ENCODE peak calls at places on chromosomes 1 and 21, in five cellular contexts. One of them, this sample, is unnamed.

GRCh38 chr1:208183977-208184901 is 59.9 kb downstream of the PLXNA2 start:
- DNase-seq in H9: no peak
- DNase-seq in trophoblast cell: peak
- DNase-seq in mesenchymal stem cell: peak
- DNase-seq in H1: no peak
- DNase-seq in this sample: no peak

GRCh38 chr1:228216371-228217320 is 8.8 kb downstream of the OBSCN start:
- DNase-seq in H9: no peak
- DNase-seq in trophoblast cell: no peak
- DNase-seq in mesenchymal stem cell: no peak
- DNase-seq in H1: no peak
- DNase-seq in this sample: no peak

GRCh38 chr1:7235871-7236472 is 450.7 kb downstream of the CAMTA1 start:
- DNase-seq in H9: no peak
- DNase-seq in trophoblast cell: no peak
- DNase-seq in mesenchymal stem cell: no peak
- DNase-seq in H1: no peak
- DNase-seq in this sample: no peak

GRCh38 chr1:64246294-64246917 is 43.0 kb downstream of the UBE2U start:
- DNase-seq in H9: no peak
- DNase-seq in trophoblast cell: no peak
- DNase-seq in mesenchymal stem cell: peak
- DNase-seq in H1: no peak
- DNase-seq in this sample: peak

GRCh38 chr1:9261496-9261895 is 26.9 kb downstream of the H6PD start:
- DNase-seq in H9: no peak
- DNase-seq in trophoblast cell: no peak
- DNase-seq in mesenchymal stem cell: no peak
- DNase-seq in H1: no peak
- DNase-seq in this sample: no peak

GRCh38 chr1:67429528-67430357 is 459 bp downstream of the SERBP1 start:
- DNase-seq in H9: no peak
- DNase-seq in trophoblast cell: no peak
- DNase-seq in mesenchymal stem cell: peak
- DNase-seq in H1: no peak
- DNase-seq in this sample: no peak

GRCh38 chr1:219812491-219813221 is 115.7 kb downstream of the SLC30A10 start:
- DNase-seq in H9: peak
- DNase-seq in trophoblast cell: peak
- DNase-seq in mesenchymal stem cell: peak
- DNase-seq in H1: peak
- DNase-seq in this sample: peak

GRCh38 chr1:30427545-30427944 is 295.8 kb downstream of the MATN1 start:
- DNase-seq in H9: peak
- DNase-seq in trophoblast cell: no peak
- DNase-seq in mesenchymal stem cell: no peak
- DNase-seq in H1: no peak
- DNase-seq in this sample: no peak

GRCh38 chr1:162753998-162754585 is 36.4 kb upstream of the HSD17B7 start:
- DNase-seq in H9: no peak
- DNase-seq in trophoblast cell: no peak
- DNase-seq in mesenchymal stem cell: peak
- DNase-seq in H1: no peak
- DNase-seq in this sample: no peak

GRCh38 chr1:201267481-201268229 is 15.7 kb upstream of the PKP1 start:
- DNase-seq in H9: peak
- DNase-seq in trophoblast cell: no peak
- DNase-seq in mesenchymal stem cell: peak
- DNase-seq in H1: no peak
- DNase-seq in this sample: no peak

GRCh38 chr1:62131093-62131725 is 63.4 kb upstream of the L1TD1 start:
- DNase-seq in H9: peak
- DNase-seq in trophoblast cell: peak
- DNase-seq in mesenchymal stem cell: peak
- DNase-seq in H1: no peak
- DNase-seq in this sample: peak

GRCh38 chr1:237416924-237417655 is 375.1 kb downstream of the RYR2 start:
- DNase-seq in H9: no peak
- DNase-seq in trophoblast cell: no peak
- DNase-seq in mesenchymal stem cell: no peak
- DNase-seq in H1: no peak
- DNase-seq in this sample: no peak

GRCh38 chr1:157173900-157174410 is 35.8 kb upstream of the ETV3 start:
- DNase-seq in H9: no peak
- DNase-seq in trophoblast cell: no peak
- DNase-seq in mesenchymal stem cell: no peak
- DNase-seq in H1: no peak
- DNase-seq in this sample: no peak

GRCh38 chr1:12081648-12082396 is 18.7 kb downstream of the TNFRSF8 start:
- DNase-seq in H9: no peak
- DNase-seq in trophoblast cell: no peak
- DNase-seq in mesenchymal stem cell: no peak
- DNase-seq in H1: no peak
- DNase-seq in this sample: no peak

GRCh38 chr1:81967957-81968356 is 167.2 kb downstream of the ADGRL2 start:
- DNase-seq in H9: no peak
- DNase-seq in trophoblast cell: no peak
- DNase-seq in mesenchymal stem cell: no peak
- DNase-seq in H1: no peak
- DNase-seq in this sample: no peak

GRCh38 chr1:145716641-145717061 is 2.6 kb upstream of the CD160 start:
- DNase-seq in H9: no peak
- DNase-seq in trophoblast cell: no peak
- DNase-seq in mesenchymal stem cell: no peak
- DNase-seq in H1: no peak
- DNase-seq in this sample: no peak

GRCh38 chr1:10943991-10944730 is 68.3 kb upstream of the TARDBP start:
- DNase-seq in H9: no peak
- DNase-seq in trophoblast cell: no peak
- DNase-seq in mesenchymal stem cell: peak
- DNase-seq in H1: no peak
- DNase-seq in this sample: no peak

GRCh38 chr1:13832100-13832499 is 132.1 kb downstream of the PRDM2 start:
- DNase-seq in H9: no peak
- DNase-seq in trophoblast cell: no peak
- DNase-seq in mesenchymal stem cell: no peak
- DNase-seq in H1: no peak
- DNase-seq in this sample: no peak

GRCh38 chr1:119298687-119299086 is 69.9 kb upstream of the HAO2 start:
- DNase-seq in H9: no peak
- DNase-seq in trophoblast cell: no peak
- DNase-seq in mesenchymal stem cell: no peak
- DNase-seq in H1: no peak
- DNase-seq in this sample: no peak

GRCh38 chr1:183883629-183884028 is 78.7 kb downstream of the RGL1 start:
- DNase-seq in H9: no peak
- DNase-seq in trophoblast cell: no peak
- DNase-seq in mesenchymal stem cell: no peak
- DNase-seq in H1: no peak
- DNase-seq in this sample: no peak

GRCh38 chr1:219927956-219928790 is at the start of gene SLC30A10:
- DNase-seq in H9: peak
- DNase-seq in trophoblast cell: no peak
- DNase-seq in mesenchymal stem cell: peak
- DNase-seq in H1: no peak
- DNase-seq in this sample: peak

GRCh38 chr1:53442297-53442696 is 16.9 kb upstream of the DMRTB1 start:
- DNase-seq in H9: no peak
- DNase-seq in trophoblast cell: no peak
- DNase-seq in mesenchymal stem cell: peak
- DNase-seq in H1: no peak
- DNase-seq in this sample: no peak

GRCh38 chr1:63773815-63774616 is at the start of gene ROR1:
- DNase-seq in H9: peak
- DNase-seq in trophoblast cell: peak
- DNase-seq in mesenchymal stem cell: peak
- DNase-seq in H1: peak
- DNase-seq in this sample: peak

GRCh38 chr21:33761104-33762036 is 119.1 kb downstream of the ITSN1 start:
- DNase-seq in H9: no peak
- DNase-seq in trophoblast cell: peak
- DNase-seq in mesenchymal stem cell: peak
- DNase-seq in H1: no peak
- DNase-seq in this sample: no peak

GRCh38 chr1:79133703-79134258 is 127.3 kb upstream of the ADGRL4 start:
- DNase-seq in H9: no peak
- DNase-seq in trophoblast cell: no peak
- DNase-seq in mesenchymal stem cell: no peak
- DNase-seq in H1: no peak
- DNase-seq in this sample: no peak

GRCh38 chr21:34914239-34914638 is 134.9 kb downstream of the RUNX1 start:
- DNase-seq in H9: no peak
- DNase-seq in trophoblast cell: no peak
- DNase-seq in mesenchymal stem cell: peak
- DNase-seq in H1: no peak
- DNase-seq in this sample: no peak

GRCh38 chr1:58780586-58781452 is 3.0 kb downstream of the JUN start:
- DNase-seq in H9: no peak
- DNase-seq in trophoblast cell: peak
- DNase-seq in mesenchymal stem cell: peak
- DNase-seq in H1: no peak
- DNase-seq in this sample: no peak

DNA sequence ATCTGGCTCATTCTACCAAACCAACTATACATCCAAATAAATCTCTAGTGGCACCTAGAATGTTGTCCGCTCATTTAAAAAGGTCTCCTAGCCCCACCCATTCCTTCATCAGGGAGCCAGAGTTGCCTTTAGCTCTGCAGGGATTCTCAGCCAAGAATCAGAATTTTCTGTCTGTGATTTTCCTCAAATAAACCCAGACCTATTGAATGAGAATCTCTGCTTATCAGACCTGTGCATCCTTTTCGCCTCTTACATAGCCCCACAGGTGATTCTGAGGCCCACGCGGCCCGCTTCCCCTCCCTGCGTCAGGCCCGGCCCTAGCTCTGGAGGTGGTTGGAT is 410 bp upstream of the TDRD5 start:
- DNase-seq in H9: no peak
- DNase-seq in trophoblast cell: no peak
- DNase-seq in mesenchymal stem cell: no peak
- DNase-seq in H1: no peak
- DNase-seq in this sample: no peak
- H2BK12ac ChIP-seq in H9: no peak
- H2BK12ac ChIP-seq in trophoblast cell: no peak
- H2BK12ac ChIP-seq in mesenchymal stem cell: no peak
- H2BK12ac ChIP-seq in H1: no peak
- H2BK12ac ChIP-seq in this sample: no peak

DNA sequence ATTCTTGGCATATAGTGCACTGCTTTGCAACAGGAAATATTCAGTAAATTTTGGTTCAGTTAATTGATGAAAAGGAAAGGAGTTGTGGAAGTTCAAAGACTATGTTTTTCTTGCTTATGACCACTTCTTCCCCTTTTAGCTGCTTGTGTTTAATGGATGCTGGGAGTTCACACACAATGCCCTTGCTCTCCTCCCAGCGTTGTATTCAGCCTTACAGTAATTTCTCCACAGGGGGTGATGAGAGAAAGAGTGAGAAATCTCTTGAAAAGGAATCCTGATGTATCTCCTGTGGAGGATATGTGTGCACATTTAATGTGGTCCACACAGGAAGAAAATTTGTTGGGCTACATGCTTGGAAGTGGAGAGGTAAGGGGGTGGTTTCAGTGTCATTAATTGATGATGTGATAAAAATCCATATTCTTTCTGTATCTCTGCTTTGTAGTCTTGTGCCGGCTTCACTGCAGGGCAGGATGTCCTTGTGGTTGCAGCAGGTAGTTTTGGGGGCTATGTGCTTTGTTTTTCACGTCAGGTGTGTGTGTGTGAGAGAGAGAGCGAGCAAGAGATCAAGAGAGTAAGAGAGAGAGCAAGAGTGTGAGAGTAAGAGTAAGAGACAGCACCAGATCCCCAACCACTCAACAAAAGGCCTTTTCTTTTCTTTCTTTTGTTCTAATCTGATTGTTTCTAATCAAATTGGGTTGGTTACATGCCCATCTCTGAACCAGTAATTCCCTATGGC is 204.4 kb downstream of the RWDD3 start:
- DNase-seq in H9: no peak
- DNase-seq in trophoblast cell: no peak
- DNase-seq in mesenchymal stem cell: no peak
- DNase-seq in H1: no peak
- DNase-seq in this sample: no peak
- H2AK5ac ChIP-seq in H9: no peak
- H2AK5ac ChIP-seq in trophoblast cell: no peak
- H2AK5ac ChIP-seq in mesenchymal stem cell: no peak
- H2AK5ac ChIP-seq in H1: no peak
- H2AK5ac ChIP-seq in this sample: no peak

GRCh38 chr1:113809651-113810602 is 2.3 kb downstream of the RSBN1 start:
- DNase-seq in H9: no peak
- DNase-seq in trophoblast cell: no peak
- DNase-seq in mesenchymal stem cell: peak
- DNase-seq in H1: no peak
- DNase-seq in this sample: no peak

GRCh38 chr1:113811353-113811887 is 856 bp downstream of the RSBN1 start:
- DNase-seq in H9: peak
- DNase-seq in trophoblast cell: no peak
- DNase-seq in mesenchymal stem cell: peak
- DNase-seq in H1: peak
- DNase-seq in this sample: peak

GRCh38 chr1:113813218-113813617 is 942 bp upstream of the RSBN1 start:
- DNase-seq in H9: no peak
- DNase-seq in trophoblast cell: no peak
- DNase-seq in mesenchymal stem cell: no peak
- DNase-seq in H1: no peak
- DNase-seq in this sample: no peak

GRCh38 chr1:113811888-113812660 is at the start of gene RSBN1:
- DNase-seq in H9: peak
- DNase-seq in trophoblast cell: peak
- DNase-seq in mesenchymal stem cell: peak
- DNase-seq in H1: peak
- DNase-seq in this sample: peak

GRCh38 chr1:113812661-113813135 is 422 bp upstream of the RSBN1 start:
- DNase-seq in H9: no peak
- DNase-seq in trophoblast cell: no peak
- DNase-seq in mesenchymal stem cell: no peak
- DNase-seq in H1: no peak
- DNase-seq in this sample: no peak
- H3K23ac ChIP-seq in H9: no peak
- H3K23ac ChIP-seq in trophoblast cell: no peak
- H3K23ac ChIP-seq in mesenchymal stem cell: no peak
- H3K23ac ChIP-seq in H1: no peak
- H3K23ac ChIP-seq in this sample: peak

GRCh38 chr1:214026985-214027384 is 39.2 kb downstream of the PROX1 start:
- DNase-seq in H9: peak
- DNase-seq in trophoblast cell: no peak
- DNase-seq in mesenchymal stem cell: no peak
- DNase-seq in H1: peak
- DNase-seq in this sample: no peak

GRCh38 chr1:214028095-214028494 is 40.3 kb downstream of the PROX1 start:
- DNase-seq in H9: no peak
- DNase-seq in trophoblast cell: no peak
- DNase-seq in mesenchymal stem cell: no peak
- DNase-seq in H1: no peak
- DNase-seq in this sample: no peak

GRCh38 chr1:214028999-214029406 is 41.2 kb downstream of the PROX1 start:
- DNase-seq in H9: no peak
- DNase-seq in trophoblast cell: no peak
- DNase-seq in mesenchymal stem cell: no peak
- DNase-seq in H1: no peak
- DNase-seq in this sample: no peak

GRCh38 chr1:214028569-214028968 is 40.8 kb downstream of the PROX1 start:
- DNase-seq in H9: no peak
- DNase-seq in trophoblast cell: no peak
- DNase-seq in mesenchymal stem cell: no peak
- DNase-seq in H1: no peak
- DNase-seq in this sample: no peak

GRCh38 chr1:214027498-214027897 is 39.7 kb downstream of the PROX1 start:
- DNase-seq in H9: no peak
- DNase-seq in trophoblast cell: no peak
- DNase-seq in mesenchymal stem cell: no peak
- DNase-seq in H1: no peak
- DNase-seq in this sample: no peak
- H2BK12ac ChIP-seq in H9: no peak
- H2BK12ac ChIP-seq in trophoblast cell: no peak
- H2BK12ac ChIP-seq in mesenchymal stem cell: no peak
- H2BK12ac ChIP-seq in H1: peak
- H2BK12ac ChIP-seq in this sample: no peak

This sample was measured in neuronal stem cell.